ENCODE peak calls at places on chromosomes 7 and 10, in nine cellular contexts. One of them, this sample, is unnamed.
A peak's percentile ranks its signal among the peaks of the same experiment; 100 is the strongest.

GRCh38 chr10:16907720-16908119 is 90.5 kb upstream of the RSU1 start:
- DNase-seq in stimulated activated CD8-positive, alpha-beta memory T cell treated with anti-CD3 and anti-CD28 coated beads, Interleukin-4, amount 100 ng/mL, for 24 hours: no peak
- DNase-seq in Right ventricle myocardium superior: no peak
- DNase-seq in activated T-cell treated with anti-CD3 and anti-CD28 coated beads for 24 hours: no peak
- DNase-seq in astrocyte of the spinal cord: no peak
- DNase-seq in iPS-NIHi11: no peak
- DNase-seq in GDM1: no peak
- DNase-seq in brain microvascular endothelial cell: no peak
- DNase-seq in HEK293T: no peak
- DNase-seq in this sample: no peak

GRCh38 chr7:92790987-92791386 is 45.4 kb downstream of the CDK6 start:
- DNase-seq in stimulated activated CD8-positive, alpha-beta memory T cell treated with anti-CD3 and anti-CD28 coated beads, Interleukin-4, amount 100 ng/mL, for 24 hours: no peak
- DNase-seq in Right ventricle myocardium superior: no peak
- DNase-seq in activated T-cell treated with anti-CD3 and anti-CD28 coated beads for 24 hours: no peak
- DNase-seq in astrocyte of the spinal cord: peak; percentile 58
- DNase-seq in iPS-NIHi11: no peak
- DNase-seq in GDM1: no peak
- DNase-seq in brain microvascular endothelial cell: peak; percentile 53
- DNase-seq in HEK293T: no peak
- DNase-seq in this sample: no peak

GRCh38 chr10:132199854-132200311 is 13.1 kb downstream of the DPYSL4 start:
- DNase-seq in stimulated activated CD8-positive, alpha-beta memory T cell treated with anti-CD3 and anti-CD28 coated beads, Interleukin-4, amount 100 ng/mL, for 24 hours: no peak
- DNase-seq in Right ventricle myocardium superior: peak; percentile 31
- DNase-seq in activated T-cell treated with anti-CD3 and anti-CD28 coated beads for 24 hours: no peak
- DNase-seq in astrocyte of the spinal cord: no peak
- DNase-seq in iPS-NIHi11: no peak
- DNase-seq in GDM1: no peak
- DNase-seq in brain microvascular endothelial cell: no peak
- DNase-seq in HEK293T: no peak
- DNase-seq in this sample: no peak

GRCh38 chr7:155743197-155743596 is 69.1 kb downstream of the SHH start:
- DNase-seq in stimulated activated CD8-positive, alpha-beta memory T cell treated with anti-CD3 and anti-CD28 coated beads, Interleukin-4, amount 100 ng/mL, for 24 hours: no peak
- DNase-seq in Right ventricle myocardium superior: no peak
- DNase-seq in activated T-cell treated with anti-CD3 and anti-CD28 coated beads for 24 hours: no peak
- DNase-seq in astrocyte of the spinal cord: peak; percentile 54
- DNase-seq in iPS-NIHi11: no peak
- DNase-seq in GDM1: no peak
- DNase-seq in brain microvascular endothelial cell: no peak
- DNase-seq in HEK293T: no peak
- DNase-seq in this sample: no peak

GRCh38 chr7:151436446-151437162 is 3.3 kb downstream of the CRYGN start:
- DNase-seq in stimulated activated CD8-positive, alpha-beta memory T cell treated with anti-CD3 and anti-CD28 coated beads, Interleukin-4, amount 100 ng/mL, for 24 hours: no peak
- DNase-seq in Right ventricle myocardium superior: peak; percentile 67
- DNase-seq in activated T-cell treated with anti-CD3 and anti-CD28 coated beads for 24 hours: no peak
- DNase-seq in astrocyte of the spinal cord: no peak
- DNase-seq in iPS-NIHi11: no peak
- DNase-seq in GDM1: no peak
- DNase-seq in brain microvascular endothelial cell: no peak
- DNase-seq in HEK293T: no peak
- DNase-seq in this sample: no peak

GRCh38 chr10:14782691-14783363 is 8.1 kb upstream of the FAM107B start:
- DNase-seq in stimulated activated CD8-positive, alpha-beta memory T cell treated with anti-CD3 and anti-CD28 coated beads, Interleukin-4, amount 100 ng/mL, for 24 hours: no peak
- DNase-seq in Right ventricle myocardium superior: no peak
- DNase-seq in activated T-cell treated with anti-CD3 and anti-CD28 coated beads for 24 hours: no peak
- DNase-seq in astrocyte of the spinal cord: no peak
- DNase-seq in iPS-NIHi11: no peak
- DNase-seq in GDM1: peak; percentile 71
- DNase-seq in brain microvascular endothelial cell: peak; percentile 35
- DNase-seq in HEK293T: no peak
- DNase-seq in this sample: no peak

GRCh38 chr10:122494173-122494820 is 32.9 kb downstream of the HTRA1 start:
- DNase-seq in stimulated activated CD8-positive, alpha-beta memory T cell treated with anti-CD3 and anti-CD28 coated beads, Interleukin-4, amount 100 ng/mL, for 24 hours: no peak
- DNase-seq in Right ventricle myocardium superior: no peak
- DNase-seq in activated T-cell treated with anti-CD3 and anti-CD28 coated beads for 24 hours: no peak
- DNase-seq in astrocyte of the spinal cord: no peak
- DNase-seq in iPS-NIHi11: no peak
- DNase-seq in GDM1: no peak
- DNase-seq in brain microvascular endothelial cell: no peak
- DNase-seq in HEK293T: no peak
- DNase-seq in this sample: no peak

GRCh38 chr10:127853868-127854768 is 38.6 kb downstream of the CLRN3 start:
- DNase-seq in stimulated activated CD8-positive, alpha-beta memory T cell treated with anti-CD3 and anti-CD28 coated beads, Interleukin-4, amount 100 ng/mL, for 24 hours: peak; percentile 15
- DNase-seq in Right ventricle myocardium superior: peak; percentile 71
- DNase-seq in activated T-cell treated with anti-CD3 and anti-CD28 coated beads for 24 hours: peak; percentile 38
- DNase-seq in astrocyte of the spinal cord: peak; percentile 52
- DNase-seq in iPS-NIHi11: peak; percentile 90
- DNase-seq in GDM1: peak; percentile 51
- DNase-seq in brain microvascular endothelial cell: peak; percentile 38
- DNase-seq in HEK293T: peak; percentile 85
- DNase-seq in this sample: peak; percentile 52

GRCh38 chr10:13483073-13483472 is 45.7 kb downstream of the BEND7 start:
- DNase-seq in stimulated activated CD8-positive, alpha-beta memory T cell treated with anti-CD3 and anti-CD28 coated beads, Interleukin-4, amount 100 ng/mL, for 24 hours: no peak
- DNase-seq in Right ventricle myocardium superior: no peak
- DNase-seq in activated T-cell treated with anti-CD3 and anti-CD28 coated beads for 24 hours: no peak
- DNase-seq in astrocyte of the spinal cord: no peak
- DNase-seq in iPS-NIHi11: no peak
- DNase-seq in GDM1: no peak
- DNase-seq in brain microvascular endothelial cell: no peak
- DNase-seq in HEK293T: no peak
- DNase-seq in this sample: no peak

GRCh38 chr10:56449770-56450169 is 88.7 kb upstream of the ZWINT start:
- DNase-seq in stimulated activated CD8-positive, alpha-beta memory T cell treated with anti-CD3 and anti-CD28 coated beads, Interleukin-4, amount 100 ng/mL, for 24 hours: no peak
- DNase-seq in Right ventricle myocardium superior: no peak
- DNase-seq in activated T-cell treated with anti-CD3 and anti-CD28 coated beads for 24 hours: no peak
- DNase-seq in astrocyte of the spinal cord: no peak
- DNase-seq in iPS-NIHi11: no peak
- DNase-seq in GDM1: no peak
- DNase-seq in brain microvascular endothelial cell: no peak
- DNase-seq in HEK293T: no peak
- DNase-seq in this sample: no peak

GRCh38 chr7:108157606-108158330 is 27.6 kb upstream of the LAMB4 start:
- DNase-seq in stimulated activated CD8-positive, alpha-beta memory T cell treated with anti-CD3 and anti-CD28 coated beads, Interleukin-4, amount 100 ng/mL, for 24 hours: no peak
- DNase-seq in Right ventricle myocardium superior: no peak
- DNase-seq in activated T-cell treated with anti-CD3 and anti-CD28 coated beads for 24 hours: no peak
- DNase-seq in astrocyte of the spinal cord: no peak
- DNase-seq in iPS-NIHi11: no peak
- DNase-seq in GDM1: no peak
- DNase-seq in brain microvascular endothelial cell: no peak
- DNase-seq in HEK293T: no peak
- DNase-seq in this sample: no peak

GRCh38 chr10:113335603-113336002 is 217.2 kb upstream of the HABP2 start:
- DNase-seq in stimulated activated CD8-positive, alpha-beta memory T cell treated with anti-CD3 and anti-CD28 coated beads, Interleukin-4, amount 100 ng/mL, for 24 hours: no peak
- DNase-seq in Right ventricle myocardium superior: no peak
- DNase-seq in activated T-cell treated with anti-CD3 and anti-CD28 coated beads for 24 hours: no peak
- DNase-seq in astrocyte of the spinal cord: peak; percentile 61
- DNase-seq in iPS-NIHi11: no peak
- DNase-seq in GDM1: no peak
- DNase-seq in brain microvascular endothelial cell: peak; percentile 76
- DNase-seq in HEK293T: no peak
- DNase-seq in this sample: no peak

GRCh38 chr10:28217848-28218247 is 85.0 kb downstream of the MPP7 start:
- DNase-seq in stimulated activated CD8-positive, alpha-beta memory T cell treated with anti-CD3 and anti-CD28 coated beads, Interleukin-4, amount 100 ng/mL, for 24 hours: no peak
- DNase-seq in Right ventricle myocardium superior: no peak
- DNase-seq in activated T-cell treated with anti-CD3 and anti-CD28 coated beads for 24 hours: no peak
- DNase-seq in astrocyte of the spinal cord: peak; percentile 87
- DNase-seq in iPS-NIHi11: no peak
- DNase-seq in GDM1: no peak
- DNase-seq in brain microvascular endothelial cell: peak; percentile 68
- DNase-seq in HEK293T: no peak
- DNase-seq in this sample: no peak

GRCh38 chr7:23476286-23477169 is 6.2 kb upstream of the IGF2BP3 start:
- DNase-seq in stimulated activated CD8-positive, alpha-beta memory T cell treated with anti-CD3 and anti-CD28 coated beads, Interleukin-4, amount 100 ng/mL, for 24 hours: no peak
- DNase-seq in Right ventricle myocardium superior: no peak
- DNase-seq in activated T-cell treated with anti-CD3 and anti-CD28 coated beads for 24 hours: no peak
- DNase-seq in astrocyte of the spinal cord: no peak
- DNase-seq in iPS-NIHi11: no peak
- DNase-seq in GDM1: no peak
- DNase-seq in brain microvascular endothelial cell: no peak
- DNase-seq in HEK293T: no peak
- DNase-seq in this sample: no peak

GRCh38 chr10:13765641-13766341 is 179.0 kb downstream of the PRPF18 start:
- DNase-seq in stimulated activated CD8-positive, alpha-beta memory T cell treated with anti-CD3 and anti-CD28 coated beads, Interleukin-4, amount 100 ng/mL, for 24 hours: no peak
- DNase-seq in Right ventricle myocardium superior: no peak
- DNase-seq in activated T-cell treated with anti-CD3 and anti-CD28 coated beads for 24 hours: no peak
- DNase-seq in astrocyte of the spinal cord: no peak
- DNase-seq in iPS-NIHi11: no peak
- DNase-seq in GDM1: no peak
- DNase-seq in brain microvascular endothelial cell: no peak
- DNase-seq in HEK293T: no peak
- DNase-seq in this sample: no peak

GRCh38 chr10:129707406-129708388 is 240.7 kb downstream of the MGMT start:
- DNase-seq in stimulated activated CD8-positive, alpha-beta memory T cell treated with anti-CD3 and anti-CD28 coated beads, Interleukin-4, amount 100 ng/mL, for 24 hours: no peak
- DNase-seq in Right ventricle myocardium superior: peak; percentile 65
- DNase-seq in activated T-cell treated with anti-CD3 and anti-CD28 coated beads for 24 hours: no peak
- DNase-seq in astrocyte of the spinal cord: peak; percentile 18
- DNase-seq in iPS-NIHi11: no peak
- DNase-seq in GDM1: no peak
- DNase-seq in brain microvascular endothelial cell: peak; percentile 23
- DNase-seq in HEK293T: no peak
- DNase-seq in this sample: no peak

GRCh38 chr10:132745511-132745910 is 40.4 kb downstream of the NKX6-2 start:
- DNase-seq in stimulated activated CD8-positive, alpha-beta memory T cell treated with anti-CD3 and anti-CD28 coated beads, Interleukin-4, amount 100 ng/mL, for 24 hours: no peak
- DNase-seq in Right ventricle myocardium superior: no peak
- DNase-seq in activated T-cell treated with anti-CD3 and anti-CD28 coated beads for 24 hours: no peak
- DNase-seq in astrocyte of the spinal cord: no peak
- DNase-seq in iPS-NIHi11: no peak
- DNase-seq in GDM1: no peak
- DNase-seq in brain microvascular endothelial cell: no peak
- DNase-seq in HEK293T: no peak
- DNase-seq in this sample: no peak

GRCh38 chr7:140640727-140641531 is at the start of gene DENND2A:
- DNase-seq in stimulated activated CD8-positive, alpha-beta memory T cell treated with anti-CD3 and anti-CD28 coated beads, Interleukin-4, amount 100 ng/mL, for 24 hours: no peak
- DNase-seq in Right ventricle myocardium superior: peak; percentile 87
- DNase-seq in activated T-cell treated with anti-CD3 and anti-CD28 coated beads for 24 hours: no peak
- DNase-seq in astrocyte of the spinal cord: peak; percentile 86
- DNase-seq in iPS-NIHi11: peak; percentile 89
- DNase-seq in GDM1: no peak
- DNase-seq in brain microvascular endothelial cell: no peak
- DNase-seq in HEK293T: peak; percentile 81
- DNase-seq in this sample: peak; percentile 6

GRCh38 chr10:133335238-133336122 is 1.2 kb downstream of the CALY start:
- DNase-seq in stimulated activated CD8-positive, alpha-beta memory T cell treated with anti-CD3 and anti-CD28 coated beads, Interleukin-4, amount 100 ng/mL, for 24 hours: peak; percentile 58
- DNase-seq in Right ventricle myocardium superior: peak; percentile 68
- DNase-seq in activated T-cell treated with anti-CD3 and anti-CD28 coated beads for 24 hours: peak; percentile 66
- DNase-seq in astrocyte of the spinal cord: peak; percentile 55
- DNase-seq in iPS-NIHi11: peak; percentile 83
- DNase-seq in GDM1: no peak
- DNase-seq in brain microvascular endothelial cell: peak; percentile 50
- DNase-seq in HEK293T: peak; percentile 61
- DNase-seq in this sample: no peak

GRCh38 chr10:72072046-72072445 is 16.3 kb downstream of the SPOCK2 start:
- DNase-seq in stimulated activated CD8-positive, alpha-beta memory T cell treated with anti-CD3 and anti-CD28 coated beads, Interleukin-4, amount 100 ng/mL, for 24 hours: no peak
- DNase-seq in Right ventricle myocardium superior: peak; percentile 18
- DNase-seq in activated T-cell treated with anti-CD3 and anti-CD28 coated beads for 24 hours: no peak
- DNase-seq in astrocyte of the spinal cord: no peak
- DNase-seq in iPS-NIHi11: no peak
- DNase-seq in GDM1: no peak
- DNase-seq in brain microvascular endothelial cell: no peak
- DNase-seq in HEK293T: no peak
- DNase-seq in this sample: no peak

GRCh38 chr7:131431289-131431688 is 103.6 kb downstream of the MKLN1 start:
- DNase-seq in stimulated activated CD8-positive, alpha-beta memory T cell treated with anti-CD3 and anti-CD28 coated beads, Interleukin-4, amount 100 ng/mL, for 24 hours: no peak
- DNase-seq in Right ventricle myocardium superior: peak; percentile 42
- DNase-seq in activated T-cell treated with anti-CD3 and anti-CD28 coated beads for 24 hours: no peak
- DNase-seq in astrocyte of the spinal cord: peak; percentile 77
- DNase-seq in iPS-NIHi11: no peak
- DNase-seq in GDM1: no peak
- DNase-seq in brain microvascular endothelial cell: peak; percentile 31
- DNase-seq in HEK293T: no peak
- DNase-seq in this sample: peak; percentile 74

GRCh38 chr10:76733441-76733840 is 904.2 kb downstream of the KCNMA1 start:
- DNase-seq in stimulated activated CD8-positive, alpha-beta memory T cell treated with anti-CD3 and anti-CD28 coated beads, Interleukin-4, amount 100 ng/mL, for 24 hours: no peak
- DNase-seq in Right ventricle myocardium superior: no peak
- DNase-seq in activated T-cell treated with anti-CD3 and anti-CD28 coated beads for 24 hours: no peak
- DNase-seq in astrocyte of the spinal cord: no peak
- DNase-seq in iPS-NIHi11: no peak
- DNase-seq in GDM1: no peak
- DNase-seq in brain microvascular endothelial cell: no peak
- DNase-seq in HEK293T: no peak
- DNase-seq in this sample: no peak

GRCh38 chr7:68441610-68442009 is 1156.7 kb upstream of the AUTS2 start:
- DNase-seq in stimulated activated CD8-positive, alpha-beta memory T cell treated with anti-CD3 and anti-CD28 coated beads, Interleukin-4, amount 100 ng/mL, for 24 hours: no peak
- DNase-seq in Right ventricle myocardium superior: no peak
- DNase-seq in activated T-cell treated with anti-CD3 and anti-CD28 coated beads for 24 hours: no peak
- DNase-seq in astrocyte of the spinal cord: no peak
- DNase-seq in iPS-NIHi11: no peak
- DNase-seq in GDM1: no peak
- DNase-seq in brain microvascular endothelial cell: no peak
- DNase-seq in HEK293T: no peak
- DNase-seq in this sample: no peak

GRCh38 chr10:103800789-103801540 is 54.4 kb downstream of the SH3PXD2A start:
- DNase-seq in stimulated activated CD8-positive, alpha-beta memory T cell treated with anti-CD3 and anti-CD28 coated beads, Interleukin-4, amount 100 ng/mL, for 24 hours: peak; percentile 47
- DNase-seq in Right ventricle myocardium superior: no peak
- DNase-seq in activated T-cell treated with anti-CD3 and anti-CD28 coated beads for 24 hours: peak; percentile 12
- DNase-seq in astrocyte of the spinal cord: no peak
- DNase-seq in iPS-NIHi11: no peak
- DNase-seq in GDM1: peak; percentile 87
- DNase-seq in brain microvascular endothelial cell: no peak
- DNase-seq in HEK293T: no peak
- DNase-seq in this sample: peak; percentile 77

GRCh38 chr10:69901623-69902505 is 100.2 kb downstream of the COL13A1 start:
- DNase-seq in stimulated activated CD8-positive, alpha-beta memory T cell treated with anti-CD3 and anti-CD28 coated beads, Interleukin-4, amount 100 ng/mL, for 24 hours: peak; percentile 4
- DNase-seq in Right ventricle myocardium superior: no peak
- DNase-seq in activated T-cell treated with anti-CD3 and anti-CD28 coated beads for 24 hours: no peak
- DNase-seq in astrocyte of the spinal cord: peak; percentile 50
- DNase-seq in iPS-NIHi11: peak; percentile 92
- DNase-seq in GDM1: peak; percentile 6
- DNase-seq in brain microvascular endothelial cell: peak; percentile 43
- DNase-seq in HEK293T: peak; percentile 83
- DNase-seq in this sample: peak; percentile 30